ENCODE peak calls at places on chromosomes 12 and 14, in four cellular contexts. M is SK-N-SH, B is HepG2, W is K562. D is an unnamed sample.

GRCh38 chr12:68557011-68557715 is 53.5 kb upstream of the RAP1B start:
- DNase-seq in B (no peak), M (no peak), W (no peak), D (no peak)

GRCh38 chr12:49537709-49538601 is 875 bp upstream of the KCNH3 start:
- DNase-seq in B (no peak), M (peak; percentile 74), W (peak; percentile 41), D (no peak)

GRCh38 chr12:34354239-34355200 is 332.2 kb downstream of the ALG10 start:
- DNase-seq in M (peak; percentile 62), B (no peak), W (peak; percentile 19), D (no peak)

GRCh38 chr12:80293759-80294158 is 150.3 kb upstream of the PTPRQ start:
- DNase-seq in M (no peak), B (no peak), W (no peak), D (no peak)

GRCh38 chr14:50794063-50794645 is 36.8 kb downstream of the NIN start:
- DNase-seq in W (no peak), M (no peak), B (no peak), D (no peak)

GRCh38 chr12:98399532-98399931 is 115.9 kb upstream of the TMPO start:
- DNase-seq in W (peak; percentile 61), B (peak; percentile 43), M (no peak), D (peak; percentile 82)

GRCh38 chr12:47828967-47829482 is 9.3 kb upstream of the HDAC7 start:
- DNase-seq in M (peak; percentile 83), W (peak; percentile 89), B (no peak), D (peak; percentile 41)

GRCh38 chr12:15589328-15590032 is 199.7 kb downstream of the EPS8 start:
- DNase-seq in W (no peak), M (no peak), B (no peak), D (no peak)

GRCh38 chr14:63652406-63652805 is 10.7 kb upstream of the WDR89 start:
- DNase-seq in M (no peak), W (no peak), B (no peak), D (no peak)

GRCh38 chr12:111438501-111438900 is 32.8 kb downstream of the SH2B3 start:
- DNase-seq in M (no peak), B (no peak), W (no peak), D (no peak)

GRCh38 chr14:59337151-59337611 is 128.0 kb downstream of the GPR135 start:
- DNase-seq in W (no peak), M (no peak), B (no peak), D (no peak)

GRCh38 chr14:44444454-44444853 is 62.6 kb downstream of the FSCB start:
- DNase-seq in B (no peak), W (no peak), M (no peak), D (no peak)

GRCh38 chr12:65492997-65493892 is 214.8 kb downstream of the MSRB3 start:
- DNase-seq in W (no peak), B (no peak), M (no peak), D (no peak)

GRCh38 chr12:29581641-29582040 is 84.2 kb upstream of the OVCH1 start:
- DNase-seq in M (no peak), B (no peak), W (no peak), D (no peak)

GRCh38 chr14:28303248-28303647 is 463.3 kb upstream of the FOXG1 start:
- DNase-seq in W (no peak), M (no peak), B (no peak), D (no peak)

GRCh38 chr14:78758333-78758732 is 588.2 kb downstream of the NRXN3 start:
- DNase-seq in M (peak; percentile 37), W (peak; percentile 10), B (peak; percentile 30), D (peak; percentile 4)

GRCh38 chr12:17666641-17667324 is 423.2 kb downstream of the RERGL start:
- DNase-seq in W (no peak), M (no peak), B (no peak), D (no peak)

GRCh38 chr14:104370256-104370870 is 209.2 kb upstream of the C14orf180 start:
- DNase-seq in B (peak; percentile 15), M (peak; percentile 80), W (no peak), D (peak; percentile 10)

GRCh38 chr12:4392223-4392742 is 12.8 kb upstream of the FGF23 start:
- DNase-seq in W (peak; percentile 23), B (no peak), M (no peak), D (no peak)

GRCh38 chr14:81819344-81819743 is 285.7 kb upstream of the SEL1L start:
- DNase-seq in M (no peak), B (peak; percentile 5), W (no peak), D (no peak)

GRCh38 chr14:100504372-100505078 is 82.7 kb downstream of the BEGAIN start:
- DNase-seq in B (peak; percentile 24), W (peak; percentile 23), M (no peak), D (peak; percentile 12)

GRCh38 chr14:60616326-60617044 is 32.8 kb downstream of the SIX1 start:
- DNase-seq in B (peak; percentile 7), M (no peak), W (no peak), D (no peak)

GRCh38 chr12:26614217-26614616 is 218.8 kb downstream of the ITPR2 start:
- DNase-seq in M (peak; percentile 45), W (peak; percentile 14), B (no peak), D (peak; percentile 8)

GRCh38 chr12:79127268-79127895 is 262.8 kb downstream of the SYT1 start:
- DNase-seq in B (no peak), M (no peak), W (no peak), D (no peak)

GRCh38 chr14:70237710-70238109 is 49.0 kb upstream of the SLC8A3 start:
- DNase-seq in M (no peak), B (no peak), W (peak; percentile 69), D (no peak)

GRCh38 chr12:120350576-120351350 is 18.2 kb downstream of the MSI1 start:
- DNase-seq in W (no peak), B (no peak), M (no peak), D (no peak)

GRCh38 chr12:11745112-11745511 is 95.6 kb downstream of the ETV6 start:
- DNase-seq in W (no peak), M (no peak), B (no peak), D (no peak)

GRCh38 chr14:103433902-103434563 is 48.8 kb downstream of the MARK3 start:
- DNase-seq in B (no peak), W (no peak), M (no peak), D (no peak)

GRCh38 chr14:70084226-70084625 is 104.5 kb downstream of the SLC8A3 start:
- DNase-seq in M (no peak), W (no peak), B (no peak), D (no peak)

GRCh38 chr12:107164392-107164791 is 71.0 kb upstream of the CRY1 start:
- DNase-seq in W (no peak), M (no peak), B (no peak), D (no peak)

GRCh38 chr12:271165-271564 is 8.5 kb upstream of the SLC6A13 start:
- DNase-seq in M (no peak), B (no peak), W (no peak), D (no peak)

GRCh38 chr14:29216316-29216715 is 449.7 kb downstream of the FOXG1 start:
- DNase-seq in M (no peak), W (no peak), B (no peak), D (no peak)

GRCh38 chr12:77724367-77724957 is 106.2 kb upstream of the NAV3 start:
- DNase-seq in W (no peak), M (no peak), B (peak; percentile 22), D (peak; percentile 47)

GRCh38 chr12:78179346-78179745 is 348.7 kb downstream of the NAV3 start:
- DNase-seq in B (no peak), M (no peak), W (no peak), D (no peak)

GRCh38 chr12:27163048-27163715 is 80.8 kb upstream of the C12orf71 start:
- DNase-seq in W (no peak), M (no peak), B (no peak), D (no peak)

GRCh38 chr12:83818888-83819287 is 1093.7 kb downstream of the SLC6A15 start:
- DNase-seq in W (no peak), M (no peak), B (no peak), D (no peak)

GRCh38 chr14:22836301-22837058 is at the start of gene MMP14:
- DNase-seq in W (no peak), M (peak; percentile 71), B (no peak), D (no peak)

GRCh38 chr12:22275847-22276246 is 58.7 kb downstream of the ST8SIA1 start:
- DNase-seq in B (no peak), M (no peak), W (no peak), D (no peak)

GRCh38 chr12:131088701-131089525 is 135.2 kb downstream of the ADGRD1 start:
- DNase-seq in M (no peak), W (no peak), B (no peak), D (no peak)

GRCh38 chr12:58871557-58871956 is 48.7 kb downstream of the LRIG3 start:
- DNase-seq in M (no peak), B (no peak), W (no peak), D (no peak)

GRCh38 chr12:58873496-58873895 is 46.8 kb downstream of the LRIG3 start:
- DNase-seq in B (no peak), M (no peak), W (no peak), D (no peak)

GRCh38 chr12:58882796-58883195 is 37.5 kb downstream of the LRIG3 start:
- DNase-seq in M (no peak), B (no peak), W (no peak), D (no peak)

DNA sequence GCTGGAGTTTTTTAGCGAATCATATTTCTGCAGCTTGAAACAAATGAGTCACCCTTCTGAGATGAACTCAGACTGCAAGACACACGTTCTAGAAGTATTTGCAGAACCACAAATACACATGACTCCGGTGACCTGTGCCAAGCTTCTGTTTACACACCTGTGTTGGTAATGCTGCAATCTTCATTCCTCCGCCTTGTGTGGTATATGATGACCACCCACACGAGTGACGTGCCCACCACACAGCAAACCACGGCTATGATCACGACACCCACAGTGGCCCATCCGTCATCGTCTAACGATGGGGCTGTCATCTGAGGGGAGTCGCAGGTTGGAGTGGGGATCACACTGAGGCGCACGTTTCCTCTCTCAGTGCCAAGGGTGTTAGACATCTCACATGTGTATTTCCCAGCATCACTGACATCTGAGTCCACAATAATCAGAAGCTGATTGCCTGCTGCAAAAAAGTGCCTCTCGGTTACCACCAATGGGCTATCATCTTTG is 43.0 kb downstream of the LRIG3 start:
- DNase-seq in W (no peak), M (no peak), B (peak; percentile 35), D (no peak)
- TF ChIP-seq ELF1 in W (no peak), M (no peak), B (no peak), D (no peak)

GRCh38 chr14:106459971-106460730 is 933.8 kb downstream of the TMEM121 start:
- DNase-seq in B (no peak), W (peak; percentile 12), M (no peak), D (no peak)
- TF ChIP-seq ELF1 in B (no peak), W (no peak), M (no peak), D (no peak)

GRCh38 chr14:71932229-71932951 is at the start of gene RGS6:
- DNase-seq in W (no peak), M (peak; percentile 52), B (peak; percentile 1), D (peak; percentile 43)
- TF ChIP-seq ELF1 in W (no peak), M (no peak), B (no peak), D (no peak)

DNA sequence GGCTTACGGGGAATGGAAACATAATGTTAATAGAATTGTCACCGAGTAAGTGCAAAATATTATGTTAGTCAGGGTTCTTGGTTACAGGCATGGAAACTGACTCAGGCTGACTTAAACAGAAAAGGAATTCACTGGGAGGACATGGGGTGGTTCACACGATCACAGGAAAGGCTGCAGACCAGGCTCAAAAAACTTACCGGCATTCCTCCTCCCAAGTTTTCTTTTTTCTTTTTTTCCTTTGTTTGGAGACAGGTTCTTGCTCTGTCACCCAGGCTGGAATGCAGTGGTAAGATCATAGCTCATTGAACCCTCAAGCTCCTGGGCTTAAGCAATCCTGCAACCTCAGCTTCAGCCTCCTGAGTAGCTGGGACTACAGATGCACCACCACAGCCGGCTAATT is 11.9 kb upstream of the UBE2N start:
- DNase-seq in M (no peak), W (no peak), B (no peak), D (no peak)
- TF ChIP-seq ELF1 in M (no peak), W (no peak), B (no peak), D (no peak)

GRCh38 chr12:72136792-72137191 is 135.4 kb upstream of the TRHDE start:
- DNase-seq in M (no peak), B (no peak), W (no peak), D (no peak)
- TF ChIP-seq ELF1 in M (no peak), B (no peak), W (no peak), D (no peak)